ENCODE peak calls at places on chromosomes 5 and 9, in four cellular contexts. J is transverse colon, O is A172, S is heart right ventricle. P is an unnamed sample.

GRCh38 chr9:83449166-83449565 is 89.0 kb downstream of the FRMD3 start:
- DNase-seq in J (no peak), O (no peak), S (no peak), P (no peak)

GRCh38 chr9:108885643-108886348 is 23.7 kb downstream of the ACTL7A start:
- DNase-seq in J (peak), O (peak), S (no peak), P (peak)

GRCh38 chr9:117916291-117916690 is 212.1 kb downstream of the TLR4 start:
- DNase-seq in J (no peak), O (no peak), S (no peak), P (no peak)

GRCh38 chr9:136726631-136727191 is 14.3 kb downstream of the DIPK1B start:
- DNase-seq in J (no peak), O (peak), S (no peak), P (no peak)

GRCh38 chr5:89878140-89878570 is 531.4 kb downstream of the CETN3 start:
- DNase-seq in J (no peak), O (peak), S (no peak), P (peak)

GRCh38 chr9:77092536-77092935 is 73.1 kb downstream of the FOXB2 start:
- DNase-seq in J (no peak), O (peak), S (no peak), P (peak)

GRCh38 chr5:95937607-95938152 is 24.0 kb downstream of the ELL2 start:
- DNase-seq in J (no peak), O (no peak), S (no peak), P (no peak)

GRCh38 chr9:35760651-35761050 is 6.6 kb upstream of the MSMP start:
- DNase-seq in J (no peak), O (peak), S (no peak), P (peak)

GRCh38 chr5:96279796-96280542 is 153.1 kb downstream of the PCSK1 start:
- DNase-seq in J (no peak), O (peak), S (no peak), P (peak)

GRCh38 chr9:115601456-115601855 is 483.5 kb upstream of the TNC start:
- DNase-seq in J (no peak), O (no peak), S (no peak), P (no peak)

GRCh38 chr5:59609501-59610265 is 283.8 kb downstream of the PDE4D start:
- DNase-seq in J (no peak), O (no peak), S (no peak), P (peak)

GRCh38 chr9:133470988-133471387 is 7.9 kb downstream of the SLC2A6 start:
- DNase-seq in J (no peak), O (no peak), S (no peak), P (no peak)

GRCh38 chr5:37308796-37309195 is 59.6 kb upstream of the CPLANE1 start:
- DNase-seq in J (no peak), O (no peak), S (no peak), P (no peak)

GRCh38 chr5:38831909-38832308 is 13.9 kb upstream of the OSMR start:
- DNase-seq in J (no peak), O (peak), S (no peak), P (peak)

GRCh38 chr5:110873773-110874437 is 135.1 kb downstream of the SLC25A46 start:
- DNase-seq in J (no peak), O (no peak), S (no peak), P (no peak)

GRCh38 chr5:86115164-86115563 is 502.6 kb upstream of the COX7C start:
- DNase-seq in J (no peak), O (no peak), S (no peak), P (no peak)

GRCh38 chr9:75814667-75815066 is 75.8 kb upstream of the PCSK5 start:
- DNase-seq in J (no peak), O (no peak), S (no peak), P (no peak)

GRCh38 chr9:30630459-30630858 is 1754.0 kb upstream of the ACO1 start:
- DNase-seq in J (no peak), O (no peak), S (no peak), P (no peak)

GRCh38 chr9:120723547-120723946 is 9.3 kb upstream of the MEGF9 start:
- DNase-seq in J (no peak), O (no peak), S (no peak), P (peak)

P was measured in M059J.